ENCODE peak calls at places on chromosomes 12 and 14, in five cellular contexts. Q, Z, G, N and J are unnamed samples.

GRCh38 chr12:31749024-31749704 is 20.3 kb upstream of the AMN1 start:
- DNase-seq in Q (peak), Z (peak), N (peak), G (peak), J (peak)

GRCh38 chr14:79016828-79017505 is 846.8 kb downstream of the NRXN3 start:
- DNase-seq in Q (no peak), G (no peak), N (peak), Z (peak), J (no peak)

GRCh38 chr12:46898152-46898931 is 72.5 kb upstream of the SLC38A4 start:
- DNase-seq in N (no peak), Z (no peak), G (no peak), Q (no peak), J (no peak)

GRCh38 chr14:60758875-60759274 is 24.3 kb downstream of the MNAT1 start:
- DNase-seq in Z (no peak), N (no peak), Q (no peak), G (no peak), J (no peak)

GRCh38 chr12:124915249-124916236 is 1.1 kb upstream of the UBC start:
- DNase-seq in G (peak), N (peak), Q (no peak), Z (peak), J (peak)

GRCh38 chr12:122533841-122534240 is 6.8 kb downstream of the KNTC1 start:
- DNase-seq in N (no peak), Z (no peak), G (no peak), Q (no peak), J (no peak)

GRCh38 chr12:2651061-2651965 is 143.5 kb upstream of the FKBP4 start:
- DNase-seq in G (peak), Z (no peak), N (no peak), Q (no peak), J (no peak)

GRCh38 chr14:78319411-78319810 is 149.2 kb downstream of the NRXN3 start:
- DNase-seq in G (no peak), Z (no peak), N (no peak), Q (no peak), J (peak)

GRCh38 chr14:69880051-69880487 is 853 bp downstream of the SMOC1 start:
- DNase-seq in N (peak), G (peak), Z (no peak), Q (no peak), J (no peak)

GRCh38 chr14:94924189-94924588 is 154.3 kb upstream of the GSC start:
- DNase-seq in Q (no peak), G (no peak), N (no peak), Z (no peak), J (no peak)

GRCh38 chr12:57368349-57369095 is 62.3 kb downstream of the R3HDM2 start:
- DNase-seq in N (peak), Q (no peak), G (peak), Z (peak), J (no peak)

GRCh38 chr12:98423963-98424362 is 91.4 kb upstream of the TMPO start:
- DNase-seq in Z (no peak), Q (no peak), G (no peak), N (no peak), J (no peak)

GRCh38 chr12:6883683-6884082 is 10.6 kb upstream of the SPSB2 start:
- DNase-seq in N (no peak), Q (no peak), G (no peak), Z (no peak), J (no peak)

GRCh38 chr12:56941299-56942017 is 7.2 kb upstream of the SDR9C7 start:
- DNase-seq in Q (peak), G (no peak), Z (peak), N (peak), J (peak)

GRCh38 chr12:114680498-114681148 is 3.4 kb downstream of the TBX3 start:
- DNase-seq in G (no peak), Z (no peak), N (no peak), Q (no peak), J (no peak)

GRCh38 chr12:79557690-79558315 is 133.0 kb downstream of the PAWR start:
- DNase-seq in N (no peak), G (no peak), Z (no peak), Q (no peak), J (no peak)

GRCh38 chr12:48187916-48188695 is 4.7 kb downstream of the CCDC184 start:
- DNase-seq in Q (no peak), N (no peak), Z (no peak), G (no peak), J (no peak)
- TF ChIP-seq JUNB in Q (no peak), N (no peak), Z (no peak), G (no peak), J (no peak)

DNA sequence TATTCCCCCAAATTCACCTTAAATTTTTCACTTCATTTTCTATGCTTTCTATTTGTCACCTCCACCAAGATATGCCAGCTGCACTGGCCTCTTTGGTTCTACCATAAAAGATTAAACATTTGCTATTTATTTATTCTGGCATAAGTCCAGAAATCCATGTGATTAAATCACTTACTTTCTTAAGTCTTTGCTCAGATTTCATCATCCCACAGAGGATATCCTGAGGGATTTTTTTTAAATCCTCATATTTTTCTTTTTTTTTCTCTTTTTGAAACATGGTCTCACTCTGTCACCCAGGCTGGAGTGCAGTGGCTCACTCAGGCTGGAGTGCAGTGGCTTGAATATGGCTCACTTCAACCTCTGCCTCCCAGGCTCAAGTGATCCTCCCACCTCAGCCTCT is 645.5 kb upstream of the ATXN7L3B start:
- DNase-seq in Z (peak), N (no peak), Q (no peak), G (no peak), J (no peak)
- TF ChIP-seq JUNB in Z (peak), N (no peak), Q (no peak), G (no peak), J (no peak)

GRCh38 chr14:102967506-102967795 is 45.0 kb downstream of the AMN start:
- DNase-seq in G (no peak), N (no peak), Q (no peak), Z (no peak), J (no peak)
- TF ChIP-seq JUNB in G (no peak), N (no peak), Q (no peak), Z (no peak), J (no peak)

GRCh38 chr14:100383727-100384158 is 60.6 kb downstream of the SLC25A47 start:
- DNase-seq in N (peak), Z (peak), Q (no peak), G (peak), J (peak)
- TF ChIP-seq JUNB in N (no peak), Z (no peak), Q (no peak), G (no peak), J (no peak)

GRCh38 chr12:120413901-120414695 is 23.8 kb upstream of the COX6A1 start:
- DNase-seq in N (no peak), Z (no peak), G (peak), Q (no peak), J (peak)
- TF ChIP-seq JUNB in N (no peak), Z (no peak), G (no peak), Q (no peak), J (no peak)

GRCh38 chr12:118446247-118446646 is 69.9 kb downstream of the SUDS3 start:
- DNase-seq in N (no peak), Z (no peak), Q (no peak), G (no peak), J (no peak)

GRCh38 chr12:118447181-118447580 is 70.8 kb downstream of the SUDS3 start:
- DNase-seq in G (no peak), Z (no peak), Q (no peak), N (no peak), J (no peak)

DNA sequence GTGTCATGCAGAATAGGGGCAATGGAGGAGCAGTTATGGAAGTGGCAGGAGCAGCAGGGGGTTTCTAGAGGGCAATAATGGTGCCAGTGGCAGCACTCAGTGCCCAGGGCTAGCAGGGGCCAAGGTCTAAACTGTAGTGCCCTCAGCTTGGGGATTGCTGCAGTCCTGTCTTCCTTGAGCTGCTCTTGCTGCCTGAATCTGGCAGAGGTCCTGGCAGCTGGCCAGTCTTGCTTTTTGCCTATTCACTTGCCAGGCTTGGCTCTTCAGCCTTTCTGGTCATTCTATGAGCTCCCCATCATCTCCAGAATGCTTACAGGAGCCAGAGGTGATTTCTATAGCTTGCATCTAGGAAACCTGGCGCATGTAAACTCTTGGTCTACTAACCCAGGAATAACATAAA is 72.0 kb downstream of the SUDS3 start:
- DNase-seq in G (no peak), Z (no peak), Q (no peak), N (no peak), J (no peak)
- TF ChIP-seq JUNB in G (no peak), Z (no peak), Q (no peak), N (no peak), J (no peak)

DNA sequence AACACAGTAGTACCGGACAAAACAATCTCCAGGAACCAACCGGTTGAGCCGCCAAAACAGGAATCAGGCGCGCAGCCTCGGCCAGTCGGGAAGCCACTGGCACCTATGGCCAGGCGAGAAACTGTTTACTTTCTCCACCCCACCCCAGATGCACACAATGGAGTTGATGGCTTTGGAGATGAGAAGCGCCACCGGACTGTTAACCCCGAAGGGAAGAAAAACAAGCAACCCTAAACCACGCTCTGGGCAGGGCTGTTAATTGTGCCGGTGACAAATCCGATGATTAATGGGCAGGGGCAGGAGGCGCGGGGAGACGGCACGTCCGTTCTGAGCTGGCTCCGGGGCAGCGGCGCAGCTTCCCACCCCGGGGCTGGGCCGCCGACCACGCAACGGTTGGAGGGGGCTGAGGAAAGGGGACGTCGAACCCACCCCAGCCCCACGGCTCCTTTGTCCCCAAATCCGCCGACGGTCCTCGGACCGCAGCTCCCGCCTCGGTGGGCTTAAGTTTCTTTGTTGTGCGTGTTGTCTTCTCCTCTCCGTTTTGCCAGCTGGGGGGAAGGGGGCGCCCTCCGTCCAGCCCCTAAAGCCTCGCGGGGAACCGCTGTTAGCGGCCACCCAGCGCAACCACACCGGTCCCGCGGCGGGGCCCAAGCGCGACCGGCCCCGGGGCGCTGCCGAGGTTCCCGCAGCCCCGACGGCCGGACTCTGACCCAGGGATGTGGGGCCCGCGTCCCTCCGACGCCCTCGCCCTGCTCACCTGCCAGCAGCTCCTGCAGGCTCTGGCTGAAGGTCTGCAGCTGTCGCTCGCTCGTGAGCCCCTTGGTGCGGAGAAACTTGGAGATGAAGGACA is 790 bp downstream of the BTG1 start:
- DNase-seq in G (peak), Q (no peak), N (peak), Z (peak), J (peak)
- TF ChIP-seq JUNB in G (no peak), Q (no peak), N (no peak), Z (no peak), J (no peak)

DNA sequence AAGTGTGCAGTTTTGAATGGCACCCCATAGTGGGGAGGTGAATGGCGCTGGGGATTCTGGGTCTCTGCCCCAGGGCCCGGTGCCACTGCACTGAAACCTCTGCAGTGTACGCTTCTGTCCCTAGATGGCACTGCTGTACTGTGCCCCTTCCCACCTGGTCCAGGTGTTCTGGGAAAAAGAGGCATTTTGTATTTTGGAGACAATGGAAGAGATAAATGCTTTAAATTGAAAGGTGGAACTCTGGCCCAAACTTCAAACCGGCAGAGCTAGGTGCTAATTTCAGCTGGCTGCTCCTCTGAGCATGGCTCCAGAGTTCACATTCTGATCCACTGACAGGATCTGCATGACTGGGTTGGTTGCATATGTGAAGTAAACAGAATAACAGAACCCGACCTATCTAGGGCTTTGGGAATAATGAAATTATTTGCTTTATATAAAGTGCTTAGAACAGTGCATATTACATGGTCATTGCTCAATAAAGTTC is 52.2 kb downstream of the KRT80 start:
- DNase-seq in N (no peak), G (peak), Q (no peak), Z (peak), J (peak)
- TF ChIP-seq JUNB in N (no peak), G (no peak), Q (no peak), Z (no peak), J (no peak)

DNA sequence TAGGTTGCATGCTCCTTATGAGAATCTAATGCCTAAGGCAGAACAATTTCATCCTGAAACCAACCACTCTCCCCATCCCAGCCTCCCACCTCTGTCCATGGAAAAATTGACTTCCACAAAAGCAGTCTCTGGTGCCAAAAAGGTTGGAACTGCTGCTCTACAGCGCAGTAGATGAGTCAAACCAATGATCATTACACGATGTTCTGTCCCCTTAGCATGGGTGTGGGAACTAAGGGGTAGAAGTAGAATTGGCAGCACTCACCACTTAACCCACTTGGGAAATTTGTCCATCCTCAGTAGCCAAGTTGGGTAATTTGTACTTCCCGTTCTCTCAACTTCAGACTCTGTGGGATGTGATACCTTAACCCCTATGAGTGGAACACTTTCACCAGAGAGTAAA is 66.7 kb downstream of the ANKS1B start:
- DNase-seq in Q (no peak), G (no peak), N (no peak), Z (no peak), J (no peak)
- TF ChIP-seq JUNB in Q (no peak), G (no peak), N (no peak), Z (no peak), J (no peak)

DNA sequence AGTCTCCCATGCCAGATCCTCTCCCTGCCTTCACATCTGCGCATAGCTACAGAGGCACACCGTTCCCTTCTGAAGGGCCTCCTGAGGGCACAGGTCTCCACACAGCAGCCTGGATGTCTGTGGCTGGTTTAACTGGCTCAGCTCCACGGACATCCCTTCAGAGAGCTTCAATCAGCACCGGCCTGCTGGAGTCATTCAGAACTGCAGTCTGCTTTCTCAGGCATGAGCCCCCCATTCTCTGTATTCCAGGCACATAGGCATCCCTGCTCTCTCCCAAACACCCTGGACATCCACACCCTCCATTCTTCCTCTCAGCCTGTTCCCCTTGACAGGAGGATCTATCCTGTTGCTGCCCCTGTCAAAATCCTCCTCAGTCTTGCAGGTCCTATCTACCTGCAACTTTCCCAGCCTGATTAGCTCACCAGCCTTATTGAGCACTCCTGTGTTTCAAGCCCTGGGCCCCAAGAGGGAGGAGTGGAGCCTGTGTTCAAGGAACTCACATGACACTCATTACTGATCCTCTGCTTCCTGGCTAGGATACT is 2.9 kb upstream of the DHRS2 start:
- DNase-seq in G (peak), Z (no peak), N (peak), Q (no peak), J (no peak)
- TF ChIP-seq JUNB in G (no peak), Z (no peak), N (no peak), Q (no peak), J (no peak)